ENCODE peak calls at places on chromosome 5, in five cellular contexts. E, C, K, Z and Y are unnamed samples.

GRCh38 chr5:14064841-14065240 is 78.3 kb upstream of the TRIO start:
- DNase-seq in K (no peak), C (no peak), E (no peak), Z (no peak), Y (no peak)

GRCh38 chr5:113005454-113005853 is 28.9 kb downstream of the DCP2 start:
- DNase-seq in K (no peak), Z (peak; percentile 29), C (no peak), E (no peak), Y (no peak)

GRCh38 chr5:93831449-93831848 is 90.0 kb upstream of the POU5F2 start:
- DNase-seq in K (no peak), C (no peak), Z (peak; percentile 67), E (no peak), Y (no peak)

GRCh38 chr5:139658928-139659667 is 10.9 kb downstream of the CXXC5 start:
- DNase-seq in Z (peak; percentile 62), E (no peak), C (no peak), K (no peak), Y (no peak)

GRCh38 chr5:160378325-160378724 is 7.9 kb upstream of the C1QTNF2 start:
- DNase-seq in C (no peak), K (no peak), E (no peak), Z (no peak), Y (no peak)

GRCh38 chr5:37715361-37715760 is 124.5 kb downstream of the GDNF start:
- DNase-seq in K (no peak), C (no peak), E (no peak), Z (peak; percentile 49), Y (no peak)

GRCh38 chr5:81856948-81857928 is 106.3 kb upstream of the SSBP2 start:
- DNase-seq in K (peak; percentile 86), C (peak; percentile 67), E (no peak), Z (peak; percentile 24), Y (peak; percentile 62)

GRCh38 chr5:40628428-40628827 is 51.3 kb upstream of the PTGER4 start:
- DNase-seq in C (no peak), E (no peak), K (no peak), Z (no peak), Y (no peak)

GRCh38 chr5:109610581-109610980 is 79.1 kb upstream of the MAN2A1 start:
- DNase-seq in E (no peak), K (no peak), C (no peak), Z (no peak), Y (no peak)

GRCh38 chr5:56282241-56282640 is 49.1 kb upstream of the ANKRD55 start:
- DNase-seq in Z (peak; percentile 40), E (no peak), K (no peak), C (no peak), Y (no peak)

GRCh38 chr5:7714119-7714518 is 136.8 kb downstream of the CFAP90 start:
- DNase-seq in C (no peak), E (no peak), Z (no peak), K (no peak), Y (no peak)

GRCh38 chr5:34484591-34485228 is 171.4 kb upstream of the RAI14 start:
- DNase-seq in E (no peak), K (no peak), C (no peak), Z (no peak), Y (no peak)

GRCh38 chr5:63127054-63127453 is 548.4 kb downstream of the LRRC70 start:
- DNase-seq in K (no peak), Z (peak; percentile 7), E (no peak), C (no peak), Y (peak; percentile 31)

GRCh38 chr5:159341145-159341544 is 10.9 kb upstream of the IL12B start:
- DNase-seq in K (no peak), C (no peak), E (no peak), Z (no peak), Y (no peak)

GRCh38 chr5:140553657-140554056 is 3.6 kb downstream of the SRA1 start:
- DNase-seq in Z (no peak), E (no peak), C (no peak), K (no peak), Y (no peak)

GRCh38 chr5:129996896-129997295 is 92.6 kb downstream of the CHSY3 start:
- DNase-seq in C (no peak), E (no peak), Z (no peak), K (no peak), Y (no peak)

GRCh38 chr5:60210810-60211209 is 317.3 kb upstream of the PDE4D start:
- DNase-seq in Z (no peak), C (no peak), K (no peak), E (no peak), Y (no peak)

GRCh38 chr5:483434-484184 is 40.6 kb downstream of the EXOC3 start:
- DNase-seq in C (no peak), E (no peak), Z (no peak), K (no peak), Y (no peak)

GRCh38 chr5:58357121-58357520 is 102.8 kb downstream of the PLK2 start:
- DNase-seq in Z (no peak), E (no peak), C (no peak), K (no peak), Y (no peak)

GRCh38 chr5:176660860-176661641 is 13.8 kb downstream of the TSPAN17 start:
- DNase-seq in E (peak; percentile 73), Z (peak; percentile 73), K (peak; percentile 53), C (peak; percentile 75), Y (peak; percentile 70)

GRCh38 chr5:1006656-1007071 is 1.9 kb upstream of the NKD2 start:
- DNase-seq in K (no peak), E (no peak), Z (no peak), C (peak; percentile 8), Y (no peak)

GRCh38 chr5:16856531-16856930 is 79.6 kb downstream of the MYO10 start:
- DNase-seq in E (no peak), C (no peak), Z (peak; percentile 13), K (no peak), Y (no peak)

GRCh38 chr5:102801375-102801774 is 46.3 kb downstream of the PAM start:
- DNase-seq in C (no peak), E (no peak), Z (peak; percentile 17), K (no peak), Y (no peak)

GRCh38 chr5:1523793-1524480 is at the start of gene LPCAT1:
- DNase-seq in E (peak; percentile 73), K (peak; percentile 63), C (peak; percentile 78), Z (peak; percentile 78), Y (peak; percentile 75)

GRCh38 chr5:76617229-76617628 is 6.0 kb downstream of the F2RL2 start:
- DNase-seq in K (no peak), C (no peak), E (no peak), Z (no peak), Y (no peak)

GRCh38 chr5:59130441-59130840 is 547.6 kb downstream of the RAB3C start:
- DNase-seq in C (no peak), K (no peak), Z (no peak), E (no peak), Y (peak; percentile 93)

GRCh38 chr5:58199087-58199486 is 260.8 kb downstream of the PLK2 start:
- DNase-seq in C (no peak), Z (no peak), E (no peak), K (no peak), Y (no peak)

GRCh38 chr5:168941901-168942300 is 359.0 kb downstream of the SLIT3 start:
- DNase-seq in K (no peak), Z (no peak), C (no peak), E (no peak), Y (peak; percentile 7)

GRCh38 chr5:148094336-148094735 is 30.6 kb downstream of the SPINK5 start:
- DNase-seq in K (no peak), Z (no peak), C (no peak), E (no peak), Y (peak; percentile 66)

GRCh38 chr5:79561525-79561893 is 47.6 kb upstream of the HOMER1 start:
- DNase-seq in Z (no peak), C (no peak), K (no peak), E (no peak), Y (no peak)

GRCh38 chr5:44242791-44243190 is 146.4 kb downstream of the FGF10 start:
- DNase-seq in Z (no peak), K (no peak), E (no peak), C (no peak), Y (no peak)

GRCh38 chr5:10863763-10864383 is 102.8 kb upstream of the DAP start:
- DNase-seq in E (peak; percentile 43), K (no peak), Z (peak; percentile 47), C (peak; percentile 69), Y (peak; percentile 86)

GRCh38 chr5:38500861-38501260 is 55.6 kb downstream of the LIFR start:
- DNase-seq in K (no peak), C (no peak), E (no peak), Z (no peak), Y (no peak)

GRCh38 chr5:108801776-108802175 is 54.1 kb downstream of the FER start:
- DNase-seq in K (no peak), C (no peak), E (no peak), Z (peak; percentile 94), Y (peak; percentile 42)

GRCh38 chr5:171953860-171954701 is 52.4 kb downstream of the FBXW11 start:
- DNase-seq in Z (peak; percentile 10), E (no peak), K (no peak), C (peak; percentile 54), Y (no peak)

GRCh38 chr5:5613261-5613990 is 190.9 kb downstream of the ICE1 start:
- DNase-seq in E (no peak), C (no peak), Z (no peak), K (no peak), Y (no peak)

GRCh38 chr5:77645158-77645994 is 6.9 kb upstream of the OTP start:
- DNase-seq in Z (peak; percentile 31), E (no peak), C (peak; percentile 35), K (no peak), Y (no peak)

GRCh38 chr5:53479656-53480473 is 564 bp upstream of the FST start:
- DNase-seq in Z (peak; percentile 26), C (peak; percentile 32), E (no peak), K (peak; percentile 54), Y (peak; percentile 7)